ENCODE peak calls at places on chromosomes 5 and 9, in five cellular contexts. F is stomach, E is spleen, A is IMR-90, I is testis. V is an unnamed sample.
A peak's percentile ranks its signal among the peaks of the same experiment; 100 is the strongest.

GRCh38 chr5:159223469-159223868 is 14.1 kb upstream of the RNF145 start:
- DNase-seq in F (no peak), E (no peak), A (no peak), I (peak; percentile 33), V (no peak)

GRCh38 chr9:117169089-117169488 is 245.8 kb downstream of the ASTN2 start:
- DNase-seq in F (no peak), E (no peak), A (no peak), I (no peak), V (no peak)

GRCh38 chr9:106575903-106576755 is 286.8 kb upstream of the ZNF462 start:
- DNase-seq in F (no peak), E (no peak), A (no peak), I (no peak), V (no peak)

GRCh38 chr9:122200960-122201635 is 27.7 kb downstream of the LHX6 start:
- DNase-seq in F (peak; percentile 45), E (peak; percentile 66), A (peak; percentile 79), I (no peak), V (no peak)

GRCh38 chr9:15086096-15087030 is 176.1 kb upstream of the FREM1 start:
- DNase-seq in F (no peak), E (no peak), A (no peak), I (no peak), V (no peak)

GRCh38 chr5:102740515-102740914 is 14.6 kb upstream of the PAM start:
- DNase-seq in F (no peak), E (no peak), A (no peak), I (no peak), V (no peak)

GRCh38 chr5:989961-990530 is 18.6 kb upstream of the NKD2 start:
- DNase-seq in F (peak; percentile 36), E (no peak), A (no peak), I (peak; percentile 58), V (no peak)

GRCh38 chr5:56656816-56657740 is 158.3 kb upstream of the MAP3K1 start:
- DNase-seq in F (no peak), E (no peak), A (peak; percentile 35), I (no peak), V (no peak)

GRCh38 chr5:61897251-61897650 is 408.8 kb upstream of the KIF2A start:
- DNase-seq in F (no peak), E (no peak), A (no peak), I (no peak), V (no peak)

GRCh38 chr5:23523998-23524397 is 16.6 kb downstream of the PRDM9 start:
- DNase-seq in F (no peak), E (no peak), A (no peak), I (no peak), V (no peak)

GRCh38 chr5:132396589-132397001 is 27.1 kb downstream of the SLC22A5 start:
- DNase-seq in F (no peak), E (no peak), A (no peak), I (no peak), V (no peak)

GRCh38 chr5:168217497-168217896 is 73.9 kb upstream of the WWC1 start:
- DNase-seq in F (no peak), E (no peak), A (no peak), I (no peak), V (no peak)

GRCh38 chr5:15026011-15026481 is 154.5 kb upstream of the ANKH start:
- DNase-seq in F (no peak), E (no peak), A (peak; percentile 44), I (no peak), V (no peak)

GRCh38 chr5:55994502-55994997 is at the start of gene IL6ST:
- DNase-seq in F (peak; percentile 71), E (no peak), A (peak; percentile 93), I (no peak), V (peak; percentile 51)

GRCh38 chr9:107487521-107488399 is 1.8 kb downstream of the KLF4 start:
- DNase-seq in F (peak; percentile 68), E (peak; percentile 87), A (no peak), I (peak; percentile 81), V (peak; percentile 61)

GRCh38 chr5:8908055-8908683 is 637.7 kb downstream of the SEMA5A start:
- DNase-seq in F (no peak), E (no peak), A (peak; percentile 43), I (peak; percentile 63), V (no peak)

GRCh38 chr5:96875805-96876291 is 452 bp upstream of the ERAP2 start:
- DNase-seq in F (no peak), E (no peak), A (no peak), I (no peak), V (no peak)

GRCh38 chr5:179275941-179276837 is 69.1 kb downstream of the ADAMTS2 start:
- DNase-seq in F (peak; percentile 44), E (no peak), A (peak; percentile 98), I (no peak), V (no peak)

GRCh38 chr9:20683351-20684034 is 566 bp upstream of the FOCAD start:
- DNase-seq in F (peak; percentile 31), E (no peak), A (peak; percentile 70), I (peak; percentile 58), V (peak; percentile 30)

GRCh38 chr5:21094619-21095018 is 1106.6 kb upstream of the CDH18 start:
- DNase-seq in F (no peak), E (no peak), A (no peak), I (no peak), V (no peak)

GRCh38 chr5:151648988-151649387 is 37.7 kb downstream of the SPARC start:
- DNase-seq in F (no peak), E (no peak), A (no peak), I (no peak), V (no peak)

GRCh38 chr9:128215491-128216404 is 12.6 kb downstream of the DNM1 start:
- DNase-seq in F (no peak), E (no peak), A (peak; percentile 84), I (no peak), V (no peak)

GRCh38 chr5:172175263-172175719 is 12.7 kb downstream of the STK10 start:
- DNase-seq in F (peak; percentile 63), E (peak; percentile 98), A (no peak), I (no peak), V (no peak)

DNA sequence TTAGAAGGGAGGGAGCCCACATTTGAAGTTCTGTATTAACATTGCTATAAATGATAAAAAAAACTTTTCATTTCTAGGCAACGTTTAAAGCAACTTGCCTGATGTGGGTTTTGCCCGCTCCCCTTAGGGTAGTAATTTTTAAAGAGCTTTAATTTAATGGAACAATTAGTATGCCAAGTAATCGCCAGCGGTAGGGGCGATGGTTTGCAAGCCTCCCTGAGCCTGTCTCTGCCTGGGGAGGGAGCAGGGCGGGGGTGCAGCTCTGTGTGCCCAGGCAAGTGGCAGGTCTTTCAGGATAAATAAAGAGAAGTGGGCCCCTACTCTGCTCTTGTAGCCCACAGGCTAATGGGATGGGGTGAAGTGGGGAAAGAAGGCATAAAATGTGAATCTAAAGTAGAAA is 13.8 kb upstream of the TGFBI start:
- DNase-seq in F (no peak), E (no peak), A (no peak), I (no peak), V (no peak)
- H3K27me3 ChIP-seq in F (no peaks in the 10 kb centered on the region), E (no peaks in the 10 kb centered on the region), A (no peaks in the 10 kb centered on the region), I (no peaks in the 10 kb centered on the region), V (no peaks in the 10 kb centered on the region)

DNA sequence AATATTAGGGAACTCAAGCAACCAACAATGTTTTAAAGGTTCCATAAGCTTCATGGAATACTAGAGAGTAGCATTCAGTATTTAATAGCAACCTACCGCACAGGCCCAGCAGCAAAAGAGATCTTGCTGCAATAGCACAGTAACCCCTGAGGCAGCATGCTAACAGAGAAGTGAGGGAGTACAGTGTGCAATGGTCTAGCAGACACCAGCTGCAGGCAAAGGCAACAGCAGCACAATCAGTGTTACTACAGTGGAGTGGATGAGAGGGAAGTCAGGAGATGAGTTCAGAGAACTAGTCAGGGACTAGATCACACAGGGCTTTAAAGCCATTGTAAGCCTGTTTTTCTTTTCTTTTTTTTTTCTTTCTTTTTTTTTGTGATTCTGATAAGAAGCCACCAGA is 2.8 kb downstream of the TICAM2 start:
- DNase-seq in F (no peak), E (peak; percentile 62), A (peak; percentile 56), I (peak; percentile 34), V (no peak)
- TF ChIP-seq POLR2A in F (no peak), E (no peak), A (no peak), I (no peak), V (no peak)

GRCh38 chr9:13412323-13412722 is 132.8 kb upstream of the MPDZ start:
- DNase-seq in F (no peak), E (no peak), A (no peak), I (no peak), V (no peak)

GRCh38 chr9:13410566-13411031 is 131.1 kb upstream of the MPDZ start:
- DNase-seq in F (no peak), E (no peak), A (no peak), I (no peak), V (peak; percentile 56)

GRCh38 chr9:13411827-13412226 is 132.3 kb upstream of the MPDZ start:
- DNase-seq in F (no peak), E (no peak), A (no peak), I (peak; percentile 21), V (no peak)
- H3K27me3 ChIP-seq in F (no peaks in the 10 kb centered on the region), E (no peaks in the 10 kb centered on the region), A (no peaks in the 10 kb centered on the region), I (no peaks in the 10 kb centered on the region), V (no peaks in the 10 kb centered on the region)

DNA sequence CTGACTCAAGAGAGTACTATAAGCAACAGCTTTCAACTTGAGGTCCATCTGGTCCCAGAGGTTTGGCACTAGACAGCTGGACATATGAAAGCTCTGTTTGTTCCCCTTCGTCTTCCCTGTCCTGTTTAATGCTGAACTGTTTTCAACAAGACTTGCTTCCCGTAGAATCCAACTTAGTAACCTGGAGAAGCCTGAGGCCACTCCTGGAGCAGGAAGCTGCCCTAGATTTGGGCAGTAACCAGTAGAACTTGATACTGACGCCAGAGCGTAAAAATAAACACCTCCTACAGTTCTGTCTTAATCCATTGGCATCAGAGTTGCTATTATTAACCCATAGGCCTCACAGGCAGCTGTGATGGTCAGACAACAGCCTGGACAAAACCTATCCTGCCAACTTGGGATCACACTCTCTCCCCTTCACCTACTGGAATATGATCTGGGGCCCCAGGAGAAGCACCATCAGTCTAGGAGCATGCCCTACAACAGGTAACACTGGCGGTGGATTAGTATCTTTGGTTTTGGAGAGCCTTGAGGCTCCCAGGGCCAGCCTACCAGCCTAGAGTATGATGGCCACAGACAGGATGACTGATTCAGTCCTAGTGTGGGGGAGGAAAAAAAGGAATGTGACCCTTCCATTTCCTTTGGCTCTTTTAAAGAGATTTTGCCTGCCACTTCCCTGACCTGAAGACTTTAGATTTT is 29.2 kb downstream of the RUSC2 start:
- DNase-seq in F (no peak), E (no peak), A (peak; percentile 58), I (no peak), V (no peak)
- TF ChIP-seq POLR2A in F (no peak), E (no peak), A (peak; percentile 18), I (no peak), V (no peak)

DNA sequence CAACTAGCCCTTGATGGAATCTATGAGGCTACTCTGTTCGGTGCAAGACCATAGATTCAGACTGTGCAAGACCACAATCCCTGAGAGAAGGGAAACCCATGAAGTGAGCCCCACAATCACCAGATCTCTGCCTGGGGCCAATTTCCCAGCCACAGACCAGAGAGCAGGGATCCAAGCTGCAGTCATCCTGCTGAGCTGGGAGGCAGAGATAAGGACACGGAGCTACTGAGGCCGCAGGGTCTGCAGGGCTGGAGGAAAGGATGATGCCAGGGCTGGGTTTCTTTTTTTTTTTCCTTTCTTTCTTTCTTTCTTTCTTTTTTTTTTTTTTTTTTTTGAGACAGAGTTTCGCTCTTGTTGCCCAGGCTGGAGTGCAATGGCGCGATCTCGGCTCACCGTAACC is 47.7 kb upstream of the FUBP3 start:
- DNase-seq in F (no peak), E (no peak), A (no peak), I (no peak), V (no peak)
- H3K27me3 ChIP-seq in F (peaks cover 21% of the 10 kb centered on the region), E (peaks cover 16% of the 10 kb centered on the region), A (peaks cover 73% of the 10 kb centered on the region), I (no peaks in the 10 kb centered on the region), V (no peaks in the 10 kb centered on the region)

GRCh38 chr9:83062653-83063527 is at the start of gene RASEF:
- DNase-seq in F (peak; percentile 82), E (peak; percentile 74), A (no peak), I (peak; percentile 49), V (peak; percentile 70)
- TF ChIP-seq POLR2A in F (no peak), E (no peak), A (no peak), I (no peak), V (no peak)